ENCODE peak calls at places on chromosomes 2 and 18, in nine cellular contexts. One of them, this sample, is unnamed.

GRCh38 chr2:137769406-137769805 is 194.9 kb upstream of the HNMT start:
- DNase-seq in H1: no peak
- DNase-seq in HepG2: no peak
- DNase-seq in upper lobe of left lung: no peak
- DNase-seq in K562: no peak
- DNase-seq in SK-N-SH: no peak
- DNase-seq in stomach: no peak
- DNase-seq in suprapubic skin: no peak
- DNase-seq in sigmoid colon: no peak
- DNase-seq in this sample: no peak

GRCh38 chr2:47221956-47222355 is 66.8 kb upstream of the STPG4 start:
- DNase-seq in K562: peak
- DNase-seq in suprapubic skin: peak
- DNase-seq in SK-N-SH: no peak
- DNase-seq in stomach: no peak
- DNase-seq in HepG2: no peak
- DNase-seq in sigmoid colon: no peak
- DNase-seq in upper lobe of left lung: no peak
- DNase-seq in H1: no peak
- DNase-seq in this sample: no peak

GRCh38 chr2:20917724-20918572 is 95.0 kb upstream of the LDAH start:
- DNase-seq in sigmoid colon: no peak
- DNase-seq in K562: no peak
- DNase-seq in H1: no peak
- DNase-seq in suprapubic skin: no peak
- DNase-seq in stomach: no peak
- DNase-seq in upper lobe of left lung: no peak
- DNase-seq in SK-N-SH: no peak
- DNase-seq in HepG2: no peak
- DNase-seq in this sample: no peak

GRCh38 chr2:144550084-144550483 is 30.2 kb upstream of the ZEB2 start:
- DNase-seq in H1: no peak
- DNase-seq in K562: no peak
- DNase-seq in stomach: no peak
- DNase-seq in upper lobe of left lung: no peak
- DNase-seq in suprapubic skin: no peak
- DNase-seq in HepG2: no peak
- DNase-seq in sigmoid colon: no peak
- DNase-seq in SK-N-SH: no peak
- DNase-seq in this sample: no peak

GRCh38 chr2:204691911-204692510 is 146.7 kb downstream of the PARD3B start:
- DNase-seq in K562: peak
- DNase-seq in stomach: peak
- DNase-seq in HepG2: peak
- DNase-seq in H1: no peak
- DNase-seq in SK-N-SH: peak
- DNase-seq in sigmoid colon: peak
- DNase-seq in upper lobe of left lung: peak
- DNase-seq in suprapubic skin: no peak
- DNase-seq in this sample: peak

GRCh38 chr18:64318547-64318946 is 169.7 kb upstream of the LINC00305 start:
- DNase-seq in K562: no peak
- DNase-seq in HepG2: no peak
- DNase-seq in suprapubic skin: no peak
- DNase-seq in upper lobe of left lung: no peak
- DNase-seq in H1: no peak
- DNase-seq in sigmoid colon: no peak
- DNase-seq in stomach: no peak
- DNase-seq in SK-N-SH: no peak
- DNase-seq in this sample: no peak

GRCh38 chr2:216081487-216082387 is at the start of the genes PECR and TMEM169:
- DNase-seq in suprapubic skin: peak
- DNase-seq in K562: peak
- DNase-seq in HepG2: peak
- DNase-seq in stomach: peak
- DNase-seq in upper lobe of left lung: peak
- DNase-seq in sigmoid colon: peak
- DNase-seq in H1: peak
- DNase-seq in SK-N-SH: peak
- DNase-seq in this sample: peak

GRCh38 chr2:37005118-37005868 is 39.0 kb upstream of the STRN start:
- DNase-seq in upper lobe of left lung: no peak
- DNase-seq in H1: no peak
- DNase-seq in sigmoid colon: no peak
- DNase-seq in K562: peak
- DNase-seq in stomach: no peak
- DNase-seq in SK-N-SH: peak
- DNase-seq in suprapubic skin: no peak
- DNase-seq in HepG2: peak
- DNase-seq in this sample: peak

GRCh38 chr2:119481501-119482455 is 42.5 kb downstream of the SCTR start:
- DNase-seq in stomach: no peak
- DNase-seq in upper lobe of left lung: peak
- DNase-seq in SK-N-SH: no peak
- DNase-seq in H1: peak
- DNase-seq in HepG2: no peak
- DNase-seq in suprapubic skin: peak
- DNase-seq in sigmoid colon: no peak
- DNase-seq in K562: no peak
- DNase-seq in this sample: no peak

GRCh38 chr2:3041841-3042600 is 335.6 kb downstream of the EIPR1 start:
- DNase-seq in H1: no peak
- DNase-seq in K562: no peak
- DNase-seq in SK-N-SH: peak
- DNase-seq in upper lobe of left lung: no peak
- DNase-seq in stomach: no peak
- DNase-seq in HepG2: no peak
- DNase-seq in sigmoid colon: no peak
- DNase-seq in suprapubic skin: no peak
- DNase-seq in this sample: no peak

GRCh38 chr2:85216051-85216431 is 82.8 kb downstream of the TCF7L1 start:
- DNase-seq in SK-N-SH: no peak
- DNase-seq in sigmoid colon: no peak
- DNase-seq in H1: no peak
- DNase-seq in stomach: no peak
- DNase-seq in suprapubic skin: peak
- DNase-seq in upper lobe of left lung: no peak
- DNase-seq in HepG2: no peak
- DNase-seq in K562: no peak
- DNase-seq in this sample: no peak

GRCh38 chr2:133431289-133431688 is 137.0 kb downstream of the NCKAP5 start:
- DNase-seq in upper lobe of left lung: no peak
- DNase-seq in sigmoid colon: no peak
- DNase-seq in stomach: no peak
- DNase-seq in SK-N-SH: no peak
- DNase-seq in HepG2: no peak
- DNase-seq in K562: no peak
- DNase-seq in suprapubic skin: no peak
- DNase-seq in H1: no peak
- DNase-seq in this sample: no peak

GRCh38 chr2:223465793-223466192 is 136.4 kb downstream of the SCG2 start:
- DNase-seq in upper lobe of left lung: peak
- DNase-seq in K562: no peak
- DNase-seq in stomach: peak
- DNase-seq in suprapubic skin: peak
- DNase-seq in SK-N-SH: no peak
- DNase-seq in sigmoid colon: peak
- DNase-seq in H1: no peak
- DNase-seq in HepG2: no peak
- DNase-seq in this sample: peak

GRCh38 chr18:79396431-79397287 is 929 bp downstream of the NFATC1 start:
- DNase-seq in upper lobe of left lung: no peak
- DNase-seq in suprapubic skin: no peak
- DNase-seq in stomach: no peak
- DNase-seq in HepG2: no peak
- DNase-seq in H1: peak
- DNase-seq in sigmoid colon: peak
- DNase-seq in SK-N-SH: no peak
- DNase-seq in K562: peak
- DNase-seq in this sample: peak

GRCh38 chr2:175430236-175430635 is 248.7 kb upstream of the ATP5MC3 start:
- DNase-seq in upper lobe of left lung: no peak
- DNase-seq in suprapubic skin: no peak
- DNase-seq in K562: no peak
- DNase-seq in HepG2: no peak
- DNase-seq in SK-N-SH: no peak
- DNase-seq in H1: no peak
- DNase-seq in stomach: no peak
- DNase-seq in sigmoid colon: no peak
- DNase-seq in this sample: no peak

GRCh38 chr2:60391250-60392013 is 162.0 kb downstream of the BCL11A start:
- DNase-seq in suprapubic skin: no peak
- DNase-seq in SK-N-SH: no peak
- DNase-seq in upper lobe of left lung: no peak
- DNase-seq in stomach: no peak
- DNase-seq in sigmoid colon: no peak
- DNase-seq in HepG2: no peak
- DNase-seq in H1: no peak
- DNase-seq in K562: no peak
- DNase-seq in this sample: no peak

GRCh38 chr2:17644997-17645715 is 104.7 kb downstream of the VSNL1 start:
- DNase-seq in suprapubic skin: no peak
- DNase-seq in H1: no peak
- DNase-seq in HepG2: no peak
- DNase-seq in SK-N-SH: no peak
- DNase-seq in sigmoid colon: no peak
- DNase-seq in upper lobe of left lung: no peak
- DNase-seq in K562: no peak
- DNase-seq in stomach: no peak
- DNase-seq in this sample: no peak

GRCh38 chr2:182115258-182115657 is 129.6 kb downstream of the PPP1R1C start:
- DNase-seq in sigmoid colon: no peak
- DNase-seq in stomach: no peak
- DNase-seq in SK-N-SH: no peak
- DNase-seq in HepG2: no peak
- DNase-seq in H1: no peak
- DNase-seq in K562: no peak
- DNase-seq in upper lobe of left lung: no peak
- DNase-seq in suprapubic skin: no peak
- DNase-seq in this sample: no peak

GRCh38 chr18:10912790-10913560 is 236.4 kb downstream of the PIEZO2 start:
- DNase-seq in SK-N-SH: no peak
- DNase-seq in H1: no peak
- DNase-seq in sigmoid colon: no peak
- DNase-seq in K562: no peak
- DNase-seq in upper lobe of left lung: no peak
- DNase-seq in HepG2: peak
- DNase-seq in stomach: no peak
- DNase-seq in suprapubic skin: no peak
- DNase-seq in this sample: no peak

GRCh38 chr2:6823111-6823510 is 42.6 kb downstream of the CMPK2 start:
- DNase-seq in sigmoid colon: no peak
- DNase-seq in SK-N-SH: no peak
- DNase-seq in H1: no peak
- DNase-seq in suprapubic skin: no peak
- DNase-seq in stomach: no peak
- DNase-seq in HepG2: no peak
- DNase-seq in K562: no peak
- DNase-seq in upper lobe of left lung: no peak
- DNase-seq in this sample: no peak

DNA sequence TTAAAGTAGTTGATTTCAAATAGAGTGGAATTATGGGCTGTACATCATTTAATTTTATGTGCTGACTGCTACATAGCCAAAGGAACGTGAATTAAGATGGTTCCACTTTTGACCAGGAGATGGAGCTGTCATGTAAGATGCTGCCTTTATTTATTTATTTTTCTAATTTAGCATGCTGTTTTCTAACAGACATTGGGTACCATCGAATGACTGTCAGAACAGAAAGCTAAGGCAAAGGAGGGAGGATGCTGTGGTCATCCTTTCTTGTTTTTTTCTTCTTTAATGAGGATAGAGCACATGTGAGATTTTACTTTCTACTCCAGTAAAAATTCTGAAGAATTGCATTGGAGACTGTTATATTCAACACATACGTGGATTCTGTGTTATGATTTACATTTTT is at the start of gene SCN2A:
- DNase-seq in H1: no peak
- DNase-seq in sigmoid colon: no peak
- DNase-seq in upper lobe of left lung: no peak
- DNase-seq in HepG2: peak
- DNase-seq in stomach: no peak
- DNase-seq in K562: peak
- DNase-seq in SK-N-SH: peak
- DNase-seq in suprapubic skin: no peak
- DNase-seq in this sample: no peak
- TF ChIP-seq EP300 in H1: no peak
- TF ChIP-seq EP300 in sigmoid colon: no peak
- TF ChIP-seq EP300 in upper lobe of left lung: no peak
- TF ChIP-seq EP300 in HepG2: no peak
- TF ChIP-seq EP300 in stomach: no peak
- TF ChIP-seq EP300 in K562: no peak
- TF ChIP-seq EP300 in SK-N-SH: no peak
- TF ChIP-seq EP300 in suprapubic skin: no peak
- TF ChIP-seq EP300 in this sample: no peak

GRCh38 chr18:77022116-77022515 is 110.5 kb downstream of the MBP start:
- DNase-seq in K562: no peak
- DNase-seq in H1: no peak
- DNase-seq in sigmoid colon: no peak
- DNase-seq in stomach: no peak
- DNase-seq in upper lobe of left lung: no peak
- DNase-seq in SK-N-SH: no peak
- DNase-seq in HepG2: no peak
- DNase-seq in suprapubic skin: no peak
- DNase-seq in this sample: no peak
- TF ChIP-seq POLR2AphosphoS5 in K562: no peak
- TF ChIP-seq POLR2AphosphoS5 in H1: no peak
- TF ChIP-seq POLR2AphosphoS5 in sigmoid colon: no peak
- TF ChIP-seq POLR2AphosphoS5 in stomach: no peak
- TF ChIP-seq POLR2AphosphoS5 in upper lobe of left lung: no peak
- TF ChIP-seq POLR2AphosphoS5 in SK-N-SH: no peak
- TF ChIP-seq POLR2AphosphoS5 in HepG2: no peak
- TF ChIP-seq POLR2AphosphoS5 in suprapubic skin: no peak
- TF ChIP-seq POLR2AphosphoS5 in this sample: no peak

GRCh38 chr2:196244516-196244915 is 73.1 kb upstream of the STK17B start:
- DNase-seq in sigmoid colon: no peak
- DNase-seq in H1: no peak
- DNase-seq in K562: no peak
- DNase-seq in SK-N-SH: no peak
- DNase-seq in upper lobe of left lung: no peak
- DNase-seq in stomach: no peak
- DNase-seq in suprapubic skin: no peak
- DNase-seq in HepG2: no peak
- DNase-seq in this sample: no peak
- H3K4me3 ChIP-seq in sigmoid colon: no peak
- H3K4me3 ChIP-seq in H1: no peak
- H3K4me3 ChIP-seq in K562: no peak
- H3K4me3 ChIP-seq in SK-N-SH: no peak
- H3K4me3 ChIP-seq in upper lobe of left lung: no peak
- H3K4me3 ChIP-seq in stomach: no peak
- H3K4me3 ChIP-seq in suprapubic skin: no peak
- H3K4me3 ChIP-seq in HepG2: no peak
- H3K4me3 ChIP-seq in this sample: no peak

DNA sequence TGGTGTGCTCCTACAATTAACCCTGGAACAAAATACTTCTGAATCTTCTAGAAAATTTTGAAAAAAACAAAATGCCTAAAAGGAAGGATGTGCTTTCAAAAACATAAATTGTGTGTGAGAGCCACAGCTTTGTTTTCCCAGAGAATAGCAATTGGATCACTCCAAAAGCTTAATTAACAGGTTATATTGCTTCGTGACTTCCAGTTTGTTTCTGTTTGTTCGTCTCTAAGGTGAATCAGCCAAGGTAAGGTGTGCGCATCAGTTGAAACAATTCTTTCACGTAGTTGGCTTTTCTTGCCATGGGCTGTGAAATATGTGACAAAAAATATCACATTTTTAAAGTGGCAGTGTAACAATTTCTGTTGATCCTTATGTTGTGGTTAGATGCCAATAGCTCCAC is 90.3 kb upstream of the BARD1 start:
- DNase-seq in upper lobe of left lung: no peak
- DNase-seq in K562: no peak
- DNase-seq in stomach: no peak
- DNase-seq in HepG2: no peak
- DNase-seq in H1: no peak
- DNase-seq in sigmoid colon: no peak
- DNase-seq in SK-N-SH: no peak
- DNase-seq in suprapubic skin: no peak
- DNase-seq in this sample: no peak
- TF ChIP-seq EP300 in upper lobe of left lung: no peak
- TF ChIP-seq EP300 in K562: no peak
- TF ChIP-seq EP300 in stomach: no peak
- TF ChIP-seq EP300 in HepG2: no peak
- TF ChIP-seq EP300 in H1: no peak
- TF ChIP-seq EP300 in sigmoid colon: no peak
- TF ChIP-seq EP300 in SK-N-SH: no peak
- TF ChIP-seq EP300 in suprapubic skin: no peak
- TF ChIP-seq EP300 in this sample: no peak

This sample was measured in transverse colon.